ENCODE peak calls at places on chromosomes 11 and 22, in eight cellular contexts. D is left ventricle myocardium inferior; V is cardiac muscle cell; M is transverse colon; O is colonic mucosa; W is naive thymus-derived CD4-positive, alpha-beta T cell; Q is K562; G is fibroblast of lung. Y is an unnamed sample. For H3K9me3, the result is how much of the 10 kb centered on the place peaks cover.

GRCh38 chr11:83979593-83979992 is 693.4 kb upstream of the CCDC90B start:
- DNase-seq in M (no peak), Q (no peak), G (no peak), V (peak), O (no peak), W (no peak), D (no peak), Y (no peak)

GRCh38 chr22:27197618-27198017 is 540.2 kb downstream of the MIAT start:
- DNase-seq in O (no peak), D (no peak), Q (no peak), G (no peak), W (no peak), V (no peak), M (no peak), Y (no peak)

GRCh38 chr22:28005513-28005912 is 86.5 kb upstream of the PITPNB start:
- DNase-seq in W (no peak), V (no peak), O (no peak), M (no peak), G (no peak), Q (no peak), D (peak), Y (no peak)

GRCh38 chr11:35803115-35803514 is 140.5 kb downstream of the TRIM44 start:
- DNase-seq in M (no peak), W (no peak), V (no peak), O (no peak), G (no peak), D (no peak), Q (no peak), Y (no peak)

GRCh38 chr11:12675951-12676711 is 1.9 kb downstream of the TEAD1 start:
- DNase-seq in Q (no peak), W (no peak), M (no peak), V (peak), G (peak), D (no peak), O (peak), Y (no peak)

GRCh38 chr22:36689583-36689982 is 14.0 kb downstream of the CACNG2 start:
- DNase-seq in G (no peak), W (no peak), M (no peak), Q (no peak), V (no peak), O (no peak), D (no peak), Y (no peak)

GRCh38 chr11:12354750-12355545 is 22.4 kb upstream of the PARVA start:
- DNase-seq in V (no peak), G (no peak), M (peak), O (peak), W (no peak), D (no peak), Q (no peak), Y (no peak)

GRCh38 chr11:926341-926916 is 759 bp downstream of the AP2A2 start:
- DNase-seq in O (peak), D (no peak), G (peak), M (peak), V (peak), W (no peak), Q (peak), Y (no peak)

GRCh38 chr11:119706887-119707286 is 22.1 kb downstream of the NECTIN1 start:
- DNase-seq in D (no peak), G (no peak), V (no peak), Q (peak), M (no peak), O (no peak), W (no peak), Y (no peak)

GRCh38 chr11:117792992-117793391 is 4.0 kb downstream of the DSCAML1 start:
- DNase-seq in D (no peak), G (no peak), O (no peak), Q (no peak), W (no peak), V (no peak), M (no peak), Y (no peak)

GRCh38 chr11:83151274-83151977 is 5.5 kb upstream of the PCF11 start:
- DNase-seq in O (peak), G (no peak), W (no peak), M (peak), D (no peak), V (no peak), Q (peak), Y (no peak)

GRCh38 chr11:27514558-27514957 is 8.0 kb upstream of the LIN7C start:
- DNase-seq in V (no peak), Q (no peak), G (peak), W (no peak), M (no peak), O (no peak), D (no peak), Y (no peak)

GRCh38 chr11:72425053-72425980 is 9.0 kb downstream of the CLPB start:
- DNase-seq in W (no peak), D (no peak), M (no peak), V (no peak), Q (no peak), O (no peak), G (no peak), Y (no peak)

GRCh38 chr11:119339581-119340334 is 925 bp downstream of the C1QTNF5 start:
- DNase-seq in W (peak), G (peak), O (peak), Q (peak), D (peak), M (peak), V (peak), Y (peak)

GRCh38 chr11:130874396-130874795 is 41.9 kb downstream of the SNX19 start:
- DNase-seq in V (no peak), Q (no peak), O (no peak), G (peak), D (no peak), M (no peak), W (no peak), Y (no peak)

GRCh38 chr22:32318361-32318760 is 39.3 kb upstream of the RFPL3 start:
- DNase-seq in M (no peak), V (no peak), W (no peak), Q (no peak), D (no peak), O (no peak), G (no peak), Y (no peak)

GRCh38 chr22:46696225-46696518 is 41.9 kb downstream of the CERK start:
- DNase-seq in V (no peak), D (no peak), M (no peak), O (no peak), Q (no peak), W (no peak), G (no peak), Y (no peak)

GRCh38 chr22:43320943-43321900 is 21.9 kb downstream of the SCUBE1 start:
- DNase-seq in W (no peak), D (no peak), V (no peak), O (no peak), G (no peak), M (no peak), Q (peak), Y (no peak)

GRCh38 chr22:45864959-45865496 is 111.9 kb downstream of the WNT7B start:
- DNase-seq in Q (no peak), M (no peak), G (no peak), V (no peak), D (no peak), O (peak), W (peak), Y (no peak)

GRCh38 chr11:46272816-46273427 is 4.5 kb upstream of the CREB3L1 start:
- DNase-seq in M (peak), V (no peak), W (no peak), D (peak), Q (peak), G (peak), O (peak), Y (no peak)

GRCh38 chr11:77560605-77561004 is 29.1 kb upstream of the AQP11 start:
- DNase-seq in D (no peak), V (no peak), Q (peak), O (no peak), G (peak), W (no peak), M (no peak), Y (no peak)

GRCh38 chr11:5550440-5551095 is 2.2 kb upstream of the OR52H1 start:
- DNase-seq in O (no peak), Q (peak), W (no peak), M (no peak), V (no peak), G (peak), D (no peak), Y (no peak)

GRCh38 chr11:101169944-101170343 is 40.3 kb upstream of the PGR start:
- DNase-seq in O (no peak), Q (no peak), D (no peak), W (no peak), V (no peak), G (no peak), M (no peak), Y (no peak)
- H3K9me3 ChIP-seq in O (under half), Q (under half), D (under half), W (under half), V (under half), G (under half), M (under half), Y (under half)

GRCh38 chr11:68481579-68482240 is 21.2 kb downstream of the PPP6R3 start:
- DNase-seq in W (no peak), O (no peak), G (no peak), M (no peak), Q (no peak), D (no peak), V (no peak), Y (no peak)
- H3K9me3 ChIP-seq in W (under half), O (under half), G (under half), M (under half), Q (under half), D (under half), V (under half), Y (under half)

DNA sequence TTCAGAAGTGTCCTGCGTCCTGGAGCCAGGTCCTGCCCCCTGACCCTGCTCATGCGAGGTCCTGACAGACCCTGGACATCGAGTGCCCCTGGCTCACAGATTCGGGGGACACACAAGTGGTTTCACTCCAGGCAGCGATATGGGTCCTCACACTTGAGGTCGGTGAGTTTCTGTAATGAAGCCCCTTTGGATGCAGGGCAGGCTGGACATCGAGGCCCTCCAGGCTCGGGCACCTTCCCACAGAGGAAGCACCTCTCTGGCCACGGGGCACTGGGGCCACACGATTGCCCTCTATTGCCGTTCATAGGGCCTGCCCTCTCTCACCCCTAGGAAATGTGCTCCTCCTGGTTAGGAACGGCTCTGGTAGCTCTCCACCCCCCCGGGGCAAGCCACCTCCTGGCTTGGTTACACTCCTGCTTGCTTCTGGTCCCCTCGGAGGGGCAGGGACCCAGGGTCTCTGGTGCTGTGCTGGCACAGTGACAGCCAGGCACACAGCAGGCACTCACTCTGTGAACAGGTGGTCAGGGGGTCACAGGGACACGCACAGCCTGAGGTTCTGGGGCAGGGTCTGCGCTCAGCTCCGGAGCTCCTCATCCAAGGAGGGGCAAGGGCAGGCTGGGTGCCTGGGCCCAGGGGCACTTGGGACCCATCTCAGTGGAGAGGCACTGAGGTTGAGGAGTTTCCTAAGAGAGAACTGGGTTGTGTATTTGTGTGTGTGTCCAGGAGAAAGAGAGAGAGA is 907.7 kb downstream of the BRD1 start:
- DNase-seq in D (no peak), Q (no peak), W (no peak), O (no peak), V (no peak), G (no peak), M (no peak), Y (no peak)
- H3K9me3 ChIP-seq in D (under half), Q (under half), W (under half), O (under half), V (under half), G (under half), M (under half), Y (under half)

DNA sequence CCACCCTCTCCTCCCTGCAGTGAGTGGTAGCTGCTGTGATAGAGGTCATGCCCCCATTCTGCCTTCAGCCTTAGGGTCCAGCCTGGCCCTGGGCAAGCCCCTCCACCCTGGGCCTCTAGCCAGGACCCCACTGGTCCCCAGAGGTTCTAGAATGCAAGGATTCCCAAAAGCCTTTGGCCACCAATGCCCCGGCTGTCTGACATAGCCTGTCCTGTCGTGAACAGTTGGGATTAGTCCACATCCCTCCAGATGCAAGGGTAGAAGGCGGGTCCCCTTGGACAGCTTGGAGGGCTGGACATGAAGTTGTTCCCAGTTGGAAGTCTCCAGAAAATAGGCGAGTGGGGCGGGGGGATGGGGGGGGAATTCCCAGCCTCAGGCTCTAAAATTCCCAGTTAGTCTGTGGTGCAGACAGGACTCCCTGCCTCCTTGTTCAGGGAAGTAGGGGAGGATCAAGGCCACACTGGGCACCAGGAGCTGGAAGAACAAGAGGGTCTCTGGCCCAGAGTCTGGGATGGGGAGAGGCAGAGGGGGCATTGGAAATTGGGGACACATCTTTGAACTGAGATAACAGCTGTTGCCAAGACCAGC is 5.2 kb upstream of the ADORA2A start:
- DNase-seq in V (no peak), W (no peak), M (no peak), D (no peak), Q (no peak), G (no peak), O (no peak), Y (no peak)
- H3K9me3 ChIP-seq in V (under half), W (under half), M (under half), D (under half), Q (under half), G (under half), O (under half), Y (under half)

DNA sequence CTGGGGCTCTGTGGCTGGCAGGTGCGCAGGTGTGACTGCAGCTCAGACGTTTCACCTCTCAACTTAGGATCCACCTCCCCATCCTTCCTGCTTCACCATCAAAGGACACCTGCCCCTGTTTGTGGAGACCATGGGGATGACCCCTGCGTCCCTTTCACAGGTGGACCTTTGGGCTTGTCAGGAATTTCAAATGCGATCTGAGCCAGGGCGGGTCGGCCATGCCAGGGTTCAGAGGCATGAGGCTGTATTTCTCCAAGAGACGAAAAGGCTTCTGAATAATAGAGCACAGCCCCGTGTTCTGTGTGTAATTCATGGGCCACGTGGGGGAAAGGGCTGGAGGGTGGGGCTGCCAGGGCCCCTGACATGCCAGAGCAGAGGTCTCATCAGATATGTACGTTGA is 668.0 kb downstream of the BRD1 start:
- DNase-seq in W (no peak), O (no peak), D (no peak), Q (no peak), M (no peak), G (no peak), V (no peak), Y (no peak)
- H3K9me3 ChIP-seq in W (under half), O (under half), D (under half), Q (under half), M (under half), G (under half), V (under half), Y (under half)